ENCODE peak calls at places on chromosomes 2 and 18, in nine cellular contexts. S is PC-3; Z is stimulated activated CD4-positive, alpha-beta T cell treated with anti-CD3 and anti-CD28 coated beads, Interleukin-2, amount 100 ng/mL, for 48 hours; F is WTC11; X is NCI-H510A treated with DMSO at 0.1 percent for 48 hours; Y is posterior cingulate gyrus; R is epithelial cell of esophagus; V is progenitor cell of endocrine pancreas; J is EL. C is an unnamed sample.

GRCh38 chr2:165700511-165700910 is 93.5 kb downstream of the GALNT3 start:
- DNase-seq in S (no peak), V (no peak), X (no peak), F (no peak), J (no peak), Y (no peak), R (no peak), Z (no peak), C (no peak)

GRCh38 chr2:235839226-235839625 is 329.0 kb downstream of the GBX2 start:
- DNase-seq in F (no peak), J (no peak), V (no peak), Y (peak), Z (no peak), X (no peak), S (no peak), R (no peak), C (no peak)

GRCh38 chr18:37535968-37536367 is 29.6 kb downstream of the CELF4 start:
- DNase-seq in Z (no peak), V (no peak), S (peak), X (no peak), J (no peak), F (no peak), Y (peak), R (no peak), C (no peak)

GRCh38 chr2:110829413-110830146 is 97.2 kb downstream of the ACOXL start:
- DNase-seq in V (no peak), X (no peak), F (no peak), Y (no peak), S (no peak), Z (no peak), J (no peak), R (no peak), C (no peak)

GRCh38 chr2:105104208-105104731 is 66.4 kb downstream of the MRPS9 start:
- DNase-seq in R (peak), J (peak), F (no peak), V (no peak), S (peak), X (no peak), Y (no peak), Z (no peak), C (no peak)

GRCh38 chr2:208031608-208032019 is 6.3 kb upstream of the PLEKHM3 start:
- DNase-seq in Z (no peak), J (no peak), F (no peak), V (no peak), X (no peak), Y (no peak), S (no peak), R (peak), C (no peak)

GRCh38 chr2:42969231-42970150 is 177.1 kb upstream of the HAAO start:
- DNase-seq in R (peak), F (no peak), X (no peak), J (peak), Z (no peak), S (peak), Y (peak), V (no peak), C (no peak)

GRCh38 chr2:215332876-215333600 is 21.2 kb downstream of the ATIC start:
- DNase-seq in X (no peak), R (no peak), Z (no peak), Y (no peak), S (no peak), J (no peak), F (no peak), V (no peak), C (no peak)

GRCh38 chr2:172081248-172082022 is 3.9 kb upstream of the DLX1 start:
- DNase-seq in Z (no peak), Y (peak), J (no peak), F (peak), R (no peak), V (no peak), X (no peak), S (no peak), C (no peak)

C was measured in activated T-cell treated with anti-CD3 and anti-CD28 coated beads for 24 hours.